ENCODE peak calls at places on chromosomes 2 and 18, in seven cellular contexts. One of them, this sample, is unnamed.

GRCh38 chr2:64766841-64767669 is 113.3 kb upstream of the SERTAD2 start:
- DNase-seq in HL-60: no peak
- DNase-seq in AG04449: no peak
- DNase-seq in kidney: no peak
- DNase-seq in bronchial epithelial cell: peak; percentile 18
- DNase-seq in HFFc6: no peak
- DNase-seq in activated B cell treated with CpG ODN at 0.5 μM for 24 hours: no peak
- DNase-seq in this sample: no peak

GRCh38 chr2:73982140-73982617 is 2.5 kb upstream of the TET3 start:
- DNase-seq in HL-60: no peak
- DNase-seq in AG04449: no peak
- DNase-seq in kidney: no peak
- DNase-seq in bronchial epithelial cell: peak; percentile 94
- DNase-seq in HFFc6: no peak
- DNase-seq in activated B cell treated with CpG ODN at 0.5 μM for 24 hours: no peak
- DNase-seq in this sample: no peak

GRCh38 chr2:127771756-127772155 is 39.2 kb downstream of the WDR33 start:
- DNase-seq in HL-60: no peak
- DNase-seq in AG04449: no peak
- DNase-seq in kidney: no peak
- DNase-seq in bronchial epithelial cell: peak; percentile 84
- DNase-seq in HFFc6: peak; percentile 74
- DNase-seq in activated B cell treated with CpG ODN at 0.5 μM for 24 hours: no peak
- DNase-seq in this sample: no peak

GRCh38 chr2:101380376-101380775 is 6.9 kb downstream of the CREG2 start:
- DNase-seq in HL-60: no peak
- DNase-seq in AG04449: peak; percentile 14
- DNase-seq in kidney: no peak
- DNase-seq in bronchial epithelial cell: peak; percentile 93
- DNase-seq in HFFc6: peak; percentile 75
- DNase-seq in activated B cell treated with CpG ODN at 0.5 μM for 24 hours: no peak
- DNase-seq in this sample: no peak

GRCh38 chr2:225668606-225669266 is 269.2 kb downstream of the NYAP2 start:
- DNase-seq in HL-60: peak; percentile 25
- DNase-seq in AG04449: peak; percentile 21
- DNase-seq in kidney: no peak
- DNase-seq in bronchial epithelial cell: peak; percentile 87
- DNase-seq in HFFc6: peak; percentile 72
- DNase-seq in activated B cell treated with CpG ODN at 0.5 μM for 24 hours: no peak
- DNase-seq in this sample: no peak

GRCh38 chr2:88049601-88050000 is 6.0 kb downstream of the KRCC1 start:
- DNase-seq in HL-60: no peak
- DNase-seq in AG04449: no peak
- DNase-seq in kidney: no peak
- DNase-seq in bronchial epithelial cell: no peak
- DNase-seq in HFFc6: no peak
- DNase-seq in activated B cell treated with CpG ODN at 0.5 μM for 24 hours: no peak
- DNase-seq in this sample: no peak

GRCh38 chr2:150191349-150191748 is 296.1 kb downstream of the RND3 start:
- DNase-seq in HL-60: no peak
- DNase-seq in AG04449: no peak
- DNase-seq in kidney: no peak
- DNase-seq in bronchial epithelial cell: peak; percentile 70
- DNase-seq in HFFc6: peak; percentile 61
- DNase-seq in activated B cell treated with CpG ODN at 0.5 μM for 24 hours: no peak
- DNase-seq in this sample: no peak

GRCh38 chr2:60386436-60386835 is 167.0 kb downstream of the BCL11A start:
- DNase-seq in HL-60: no peak
- DNase-seq in AG04449: no peak
- DNase-seq in kidney: no peak
- DNase-seq in bronchial epithelial cell: no peak
- DNase-seq in HFFc6: no peak
- DNase-seq in activated B cell treated with CpG ODN at 0.5 μM for 24 hours: no peak
- DNase-seq in this sample: no peak

GRCh38 chr2:109439315-109439714 is 174.5 kb downstream of the SEPTIN10 start:
- DNase-seq in HL-60: no peak
- DNase-seq in AG04449: no peak
- DNase-seq in kidney: no peak
- DNase-seq in bronchial epithelial cell: no peak
- DNase-seq in HFFc6: no peak
- DNase-seq in activated B cell treated with CpG ODN at 0.5 μM for 24 hours: no peak
- DNase-seq in this sample: no peak

GRCh38 chr2:11753886-11754704 is 7.7 kb downstream of the LPIN1 start:
- DNase-seq in HL-60: no peak
- DNase-seq in AG04449: no peak
- DNase-seq in kidney: peak; percentile 56
- DNase-seq in bronchial epithelial cell: peak; percentile 82
- DNase-seq in HFFc6: peak; percentile 37
- DNase-seq in activated B cell treated with CpG ODN at 0.5 μM for 24 hours: peak; percentile 43
- DNase-seq in this sample: no peak

GRCh38 chr18:37122877-37123276 is 293.9 kb downstream of the KIAA1328 start:
- DNase-seq in HL-60: no peak
- DNase-seq in AG04449: no peak
- DNase-seq in kidney: no peak
- DNase-seq in bronchial epithelial cell: no peak
- DNase-seq in HFFc6: no peak
- DNase-seq in activated B cell treated with CpG ODN at 0.5 μM for 24 hours: no peak
- DNase-seq in this sample: no peak

GRCh38 chr18:10685484-10685883 is 159.7 kb downstream of the NAPG start:
- DNase-seq in HL-60: no peak
- DNase-seq in AG04449: no peak
- DNase-seq in kidney: peak; percentile 41
- DNase-seq in bronchial epithelial cell: no peak
- DNase-seq in HFFc6: no peak
- DNase-seq in activated B cell treated with CpG ODN at 0.5 μM for 24 hours: no peak
- DNase-seq in this sample: no peak

GRCh38 chr2:213316001-213316735 is 31.9 kb downstream of the SPAG16 start:
- DNase-seq in HL-60: no peak
- DNase-seq in AG04449: peak; percentile 1
- DNase-seq in kidney: no peak
- DNase-seq in bronchial epithelial cell: peak; percentile 45
- DNase-seq in HFFc6: no peak
- DNase-seq in activated B cell treated with CpG ODN at 0.5 μM for 24 hours: no peak
- DNase-seq in this sample: no peak

GRCh38 chr2:218244204-218244603 is 16.6 kb upstream of the GPBAR1 start:
- DNase-seq in HL-60: no peak
- DNase-seq in AG04449: no peak
- DNase-seq in kidney: no peak
- DNase-seq in bronchial epithelial cell: no peak
- DNase-seq in HFFc6: no peak
- DNase-seq in activated B cell treated with CpG ODN at 0.5 μM for 24 hours: no peak
- DNase-seq in this sample: no peak

GRCh38 chr2:118167026-118167425 is 78.8 kb downstream of the INSIG2 start:
- DNase-seq in HL-60: no peak
- DNase-seq in AG04449: no peak
- DNase-seq in kidney: no peak
- DNase-seq in bronchial epithelial cell: no peak
- DNase-seq in HFFc6: no peak
- DNase-seq in activated B cell treated with CpG ODN at 0.5 μM for 24 hours: no peak
- DNase-seq in this sample: no peak

GRCh38 chr2:118166242-118166641 is 78.0 kb downstream of the INSIG2 start:
- DNase-seq in HL-60: no peak
- DNase-seq in AG04449: no peak
- DNase-seq in kidney: no peak
- DNase-seq in bronchial epithelial cell: no peak
- DNase-seq in HFFc6: no peak
- DNase-seq in activated B cell treated with CpG ODN at 0.5 μM for 24 hours: no peak
- DNase-seq in this sample: no peak

GRCh38 chr2:118168606-118169005 is 80.3 kb downstream of the INSIG2 start:
- DNase-seq in HL-60: no peak
- DNase-seq in AG04449: no peak
- DNase-seq in kidney: no peak
- DNase-seq in bronchial epithelial cell: peak; percentile 60
- DNase-seq in HFFc6: no peak
- DNase-seq in activated B cell treated with CpG ODN at 0.5 μM for 24 hours: no peak
- DNase-seq in this sample: no peak

GRCh38 chr2:118165595-118165994 is 77.3 kb downstream of the INSIG2 start:
- DNase-seq in HL-60: no peak
- DNase-seq in AG04449: no peak
- DNase-seq in kidney: no peak
- DNase-seq in bronchial epithelial cell: no peak
- DNase-seq in HFFc6: no peak
- DNase-seq in activated B cell treated with CpG ODN at 0.5 μM for 24 hours: no peak
- DNase-seq in this sample: no peak

DNA sequence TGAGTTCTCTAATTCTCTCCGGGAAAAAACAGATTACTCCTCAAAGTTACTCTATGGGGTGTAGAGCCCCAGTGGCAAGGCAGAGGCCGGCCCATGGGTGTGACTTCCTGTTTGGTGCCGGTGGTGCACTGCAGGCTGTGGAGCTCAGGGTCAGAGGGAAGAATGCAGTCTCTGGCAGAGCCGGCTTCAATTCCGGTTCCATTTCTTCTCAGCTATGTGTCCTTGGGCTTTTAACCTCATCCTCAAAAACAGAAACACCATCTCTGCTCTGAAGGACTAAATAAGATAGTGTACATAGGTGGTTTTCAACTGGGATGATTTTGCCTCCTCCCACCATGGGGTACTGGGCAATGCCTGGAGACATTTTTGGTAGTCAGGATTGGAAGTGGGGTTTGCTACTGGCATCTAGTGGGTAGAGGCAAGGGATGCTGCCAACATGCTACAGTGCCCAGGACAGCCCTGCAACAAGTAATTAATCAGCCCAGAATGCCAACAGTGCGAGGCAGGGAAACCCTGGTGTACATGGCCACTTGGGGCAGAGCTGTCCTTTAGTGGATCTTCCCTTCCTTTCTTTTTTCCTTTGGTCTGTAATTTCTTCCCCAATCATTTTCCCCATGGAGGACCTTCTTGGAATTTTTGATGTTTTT is 81.2 kb downstream of the INSIG2 start:
- DNase-seq in HL-60: no peak
- DNase-seq in AG04449: no peak
- DNase-seq in kidney: peak; percentile 81
- DNase-seq in bronchial epithelial cell: no peak
- DNase-seq in HFFc6: no peak
- DNase-seq in activated B cell treated with CpG ODN at 0.5 μM for 24 hours: no peak
- DNase-seq in this sample: no peak
- TF ChIP-seq CTCF in HL-60: no peak
- TF ChIP-seq CTCF in AG04449: no peak
- TF ChIP-seq CTCF in kidney: no peak
- TF ChIP-seq CTCF in bronchial epithelial cell: no peak
- TF ChIP-seq CTCF in HFFc6: no peak
- TF ChIP-seq CTCF in activated B cell treated with CpG ODN at 0.5 μM for 24 hours: no peak
- TF ChIP-seq CTCF in this sample: no peak

DNA sequence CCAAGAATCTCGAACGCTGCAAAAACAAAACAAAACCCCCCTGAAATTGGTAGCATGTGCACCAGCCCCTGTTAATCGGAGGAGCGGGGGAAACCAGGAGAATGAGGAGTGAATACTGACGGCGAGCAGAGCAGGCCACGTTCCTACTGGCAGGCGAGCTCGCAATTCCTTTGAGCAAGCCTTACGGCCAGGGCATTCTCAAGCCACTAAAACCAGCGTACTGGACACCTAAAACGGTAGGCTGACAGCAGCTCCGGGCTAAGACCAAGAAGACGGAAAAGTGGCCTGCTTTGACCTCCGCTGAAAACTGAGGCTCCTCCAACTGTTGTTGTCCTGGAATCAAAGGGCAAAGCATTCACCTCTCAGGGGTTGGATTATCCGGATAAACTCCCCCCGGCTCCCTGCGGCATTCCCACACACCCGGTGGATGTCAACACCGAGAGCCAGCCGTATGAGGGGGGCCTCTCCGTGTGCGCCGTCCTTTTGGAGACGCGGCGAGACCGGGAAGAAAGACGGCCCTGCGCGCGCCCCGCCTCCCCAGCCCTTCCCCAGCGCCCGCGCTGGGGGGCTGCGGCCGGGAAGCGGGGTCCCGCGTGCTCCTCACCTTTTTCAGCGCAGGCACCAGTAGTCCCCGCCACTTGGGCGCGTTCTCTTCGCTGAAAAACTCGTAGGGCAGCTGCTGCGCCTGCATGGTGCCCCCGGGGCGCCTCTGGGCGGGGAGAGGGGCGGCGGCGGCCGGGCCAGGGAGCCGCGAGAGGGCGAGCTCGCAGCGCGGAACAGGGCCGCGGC is 925 bp downstream of the SOS1 start:
- DNase-seq in HL-60: no peak
- DNase-seq in AG04449: no peak
- DNase-seq in kidney: peak; percentile 84
- DNase-seq in bronchial epithelial cell: no peak
- DNase-seq in HFFc6: peak; percentile 54
- DNase-seq in activated B cell treated with CpG ODN at 0.5 μM for 24 hours: peak; percentile 71
- DNase-seq in this sample: peak; percentile 69
- TF ChIP-seq CTCF in HL-60: no peak
- TF ChIP-seq CTCF in AG04449: peak; percentile 11
- TF ChIP-seq CTCF in kidney: no peak
- TF ChIP-seq CTCF in bronchial epithelial cell: peak; percentile 22
- TF ChIP-seq CTCF in HFFc6: peak; percentile 40
- TF ChIP-seq CTCF in activated B cell treated with CpG ODN at 0.5 μM for 24 hours: no peak
- TF ChIP-seq CTCF in this sample: no peak

DNA sequence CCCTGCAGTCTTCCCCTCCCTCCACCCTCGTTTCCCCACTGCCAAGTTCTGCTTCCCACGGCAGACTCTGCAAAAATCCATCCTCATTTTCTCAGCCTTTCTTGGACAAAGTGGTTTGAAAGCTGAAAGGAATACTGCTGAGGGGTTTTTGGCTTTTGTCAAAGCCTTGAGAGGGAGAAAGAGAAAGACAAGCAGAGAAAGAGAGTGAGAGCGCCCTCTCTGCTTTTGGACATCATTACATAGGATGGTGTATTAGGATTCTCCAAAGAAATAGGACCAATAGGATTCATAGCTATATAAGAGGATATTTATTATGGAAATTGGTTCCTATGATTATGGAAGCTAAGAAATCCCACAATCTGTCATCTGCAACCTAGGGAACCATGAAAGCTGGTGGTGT is 455.9 kb upstream of the SOX11 start:
- DNase-seq in HL-60: no peak
- DNase-seq in AG04449: no peak
- DNase-seq in kidney: no peak
- DNase-seq in bronchial epithelial cell: no peak
- DNase-seq in HFFc6: no peak
- DNase-seq in activated B cell treated with CpG ODN at 0.5 μM for 24 hours: no peak
- DNase-seq in this sample: no peak
- TF ChIP-seq CTCF in HL-60: no peak
- TF ChIP-seq CTCF in AG04449: no peak
- TF ChIP-seq CTCF in kidney: no peak
- TF ChIP-seq CTCF in bronchial epithelial cell: no peak
- TF ChIP-seq CTCF in HFFc6: no peak
- TF ChIP-seq CTCF in activated B cell treated with CpG ODN at 0.5 μM for 24 hours: no peak
- TF ChIP-seq CTCF in this sample: no peak

GRCh38 chr2:198312621-198313483 is 508.5 kb downstream of the PLCL1 start:
- DNase-seq in HL-60: no peak
- DNase-seq in AG04449: no peak
- DNase-seq in kidney: no peak
- DNase-seq in bronchial epithelial cell: no peak
- DNase-seq in HFFc6: no peak
- DNase-seq in activated B cell treated with CpG ODN at 0.5 μM for 24 hours: no peak
- DNase-seq in this sample: no peak

GRCh38 chr2:198309081-198309480 is 504.7 kb downstream of the PLCL1 start:
- DNase-seq in HL-60: no peak
- DNase-seq in AG04449: no peak
- DNase-seq in kidney: no peak
- DNase-seq in bronchial epithelial cell: no peak
- DNase-seq in HFFc6: no peak
- DNase-seq in activated B cell treated with CpG ODN at 0.5 μM for 24 hours: no peak
- DNase-seq in this sample: no peak

GRCh38 chr2:198311020-198311419 is 506.6 kb downstream of the PLCL1 start:
- DNase-seq in HL-60: no peak
- DNase-seq in AG04449: no peak
- DNase-seq in kidney: no peak
- DNase-seq in bronchial epithelial cell: no peak
- DNase-seq in HFFc6: no peak
- DNase-seq in activated B cell treated with CpG ODN at 0.5 μM for 24 hours: no peak
- DNase-seq in this sample: no peak

GRCh38 chr2:198308368-198308767 is 504.0 kb downstream of the PLCL1 start:
- DNase-seq in HL-60: no peak
- DNase-seq in AG04449: no peak
- DNase-seq in kidney: no peak
- DNase-seq in bronchial epithelial cell: no peak
- DNase-seq in HFFc6: no peak
- DNase-seq in activated B cell treated with CpG ODN at 0.5 μM for 24 hours: no peak
- DNase-seq in this sample: no peak

GRCh38 chr2:198309673-198310280 is 505.4 kb downstream of the PLCL1 start:
- DNase-seq in HL-60: peak; percentile 24
- DNase-seq in AG04449: no peak
- DNase-seq in kidney: no peak
- DNase-seq in bronchial epithelial cell: peak; percentile 48
- DNase-seq in HFFc6: peak; percentile 42
- DNase-seq in activated B cell treated with CpG ODN at 0.5 μM for 24 hours: no peak
- DNase-seq in this sample: peak; percentile 58
- TF ChIP-seq CTCF in HL-60: peak; percentile 52
- TF ChIP-seq CTCF in AG04449: peak; percentile 72
- TF ChIP-seq CTCF in kidney: peak; percentile 71
- TF ChIP-seq CTCF in bronchial epithelial cell: peak; percentile 70
- TF ChIP-seq CTCF in HFFc6: peak; percentile 96
- TF ChIP-seq CTCF in activated B cell treated with CpG ODN at 0.5 μM for 24 hours: no peak
- TF ChIP-seq CTCF in this sample: peak; percentile 93

This sample was measured in mesothelial cell of epicardium.